ENCODE peak calls at places on chromosomes 3 and 15, in six cellular contexts. C, R, V, E, U and W are unnamed samples.

GRCh38 chr3:197501496-197501878 is 54.3 kb downstream of the BDH1 start:
- DNase-seq in V (no peak), U (no peak), E (no peak), C (no peak), R (no peak), W (no peak)

GRCh38 chr3:106711650-106712049 is 665.6 kb upstream of the CCDC54 start:
- DNase-seq in C (no peak), R (no peak), V (no peak), U (no peak), E (no peak), W (no peak)

GRCh38 chr3:43789028-43789427 is 98.3 kb downstream of the ABHD5 start:
- DNase-seq in E (no peak), U (no peak), R (no peak), C (no peak), V (no peak), W (no peak)

GRCh38 chr3:121737644-121738043 is 11.9 kb downstream of the GOLGB1 start:
- DNase-seq in C (no peak), U (no peak), R (no peak), E (no peak), V (no peak), W (no peak)

GRCh38 chr3:5009506-5010100 is 30.4 kb downstream of the BHLHE40 start:
- DNase-seq in V (no peak), R (no peak), U (no peak), E (no peak), C (no peak), W (no peak)

GRCh38 chr15:72593838-72594237 is 60.7 kb upstream of the GOLGA6B start:
- DNase-seq in C (no peak), R (no peak), U (no peak), V (no peak), E (no peak), W (no peak)

GRCh38 chr15:60592386-60593339 is 113.7 kb upstream of the ICE2 start:
- DNase-seq in E (peak; percentile 24), V (peak; percentile 88), C (peak; percentile 84), U (peak; percentile 78), R (peak; percentile 91), W (peak; percentile 29)

GRCh38 chr3:62332771-62333381 is 40.5 kb downstream of the FEZF2 start:
- DNase-seq in V (peak; percentile 9), R (no peak), E (no peak), U (no peak), C (no peak), W (peak; percentile 19)

GRCh38 chr3:13309004-13309403 is 111.1 kb downstream of the NUP210 start:
- DNase-seq in C (no peak), U (no peak), E (no peak), V (no peak), R (no peak), W (no peak)

DNA sequence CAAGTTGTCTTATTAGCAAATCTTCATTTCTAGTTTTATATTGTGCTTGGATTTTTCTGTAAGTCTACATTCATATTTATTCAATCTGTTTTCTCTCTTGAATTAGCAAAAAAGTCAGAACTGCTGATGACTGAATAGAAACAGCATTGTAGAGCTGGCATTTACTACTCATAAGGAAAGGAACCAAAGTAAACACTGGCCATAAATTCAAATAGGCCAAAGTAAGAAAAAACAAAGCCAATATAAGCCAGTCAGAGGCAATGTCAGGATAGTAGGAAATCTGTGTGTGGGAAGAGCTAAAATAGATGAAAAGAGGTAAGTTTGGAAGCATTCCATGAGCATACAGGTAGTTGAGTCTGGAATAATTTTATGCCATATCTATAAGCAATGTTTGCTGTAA is 307.2 kb upstream of the SLITRK3 start:
- DNase-seq in V (no peak), C (no peak), U (no peak), E (no peak), R (no peak), W (no peak)
- H3K27ac ChIP-seq in V (no peak overlapping the region), C (no peak overlapping the region), U (no peak overlapping the region), E (no peak overlapping the region), R (no peak overlapping the region), W (no peak overlapping the region)

GRCh38 chr3:150410311-150411105 is 2.4 kb downstream of the TSC22D2 start:
- DNase-seq in C (peak; percentile 47), V (peak; percentile 39), E (no peak), U (peak; percentile 25), R (peak; percentile 54), W (no peak)
- TF ChIP-seq CTCF in C (no peak), V (no peak), E (no peak), U (no peak), R (no peak), W (no peak)

GRCh38 chr3:99863588-99863987 is 45.9 kb downstream of the CMSS1 start:
- DNase-seq in E (no peak), R (no peak), C (no peak), U (no peak), V (no peak), W (no peak)

GRCh38 chr3:99862208-99862607 is 44.5 kb downstream of the CMSS1 start:
- DNase-seq in E (no peak), C (no peak), U (no peak), V (no peak), R (no peak), W (peak; percentile 78)

GRCh38 chr3:99861216-99861615 is 43.6 kb downstream of the CMSS1 start:
- DNase-seq in C (no peak), E (no peak), R (no peak), V (no peak), U (no peak), W (no peak)

GRCh38 chr3:99864289-99864688 is 46.6 kb downstream of the CMSS1 start:
- DNase-seq in C (no peak), R (no peak), U (no peak), V (no peak), E (no peak), W (no peak)

DNA sequence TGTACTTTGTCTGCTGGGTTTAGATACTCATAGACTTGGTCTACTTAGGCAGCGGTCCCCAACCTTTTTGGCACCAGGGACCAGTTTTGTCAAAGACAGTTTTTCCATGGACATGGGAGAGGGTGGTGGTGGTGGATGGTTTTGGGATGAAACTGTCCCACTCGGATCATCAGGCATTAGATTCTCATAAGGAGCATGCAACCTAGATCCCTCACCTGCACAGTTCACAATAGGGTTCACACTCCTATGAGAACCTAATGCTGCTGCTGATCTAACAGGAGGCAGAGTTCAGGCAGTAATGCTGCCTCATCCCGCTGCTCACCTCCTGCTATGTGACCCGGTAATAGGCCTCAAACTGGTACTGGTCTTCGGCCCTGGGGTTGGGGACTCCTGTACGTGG is 45.3 kb downstream of the CMSS1 start:
- DNase-seq in V (no peak), C (no peak), U (no peak), R (no peak), E (no peak), W (no peak)
- H3K4me3 ChIP-seq in V (no peak overlapping the region), C (no peak overlapping the region), U (no peak overlapping the region), R (no peak overlapping the region), E (no peak overlapping the region), W (no peak overlapping the region)

DNA sequence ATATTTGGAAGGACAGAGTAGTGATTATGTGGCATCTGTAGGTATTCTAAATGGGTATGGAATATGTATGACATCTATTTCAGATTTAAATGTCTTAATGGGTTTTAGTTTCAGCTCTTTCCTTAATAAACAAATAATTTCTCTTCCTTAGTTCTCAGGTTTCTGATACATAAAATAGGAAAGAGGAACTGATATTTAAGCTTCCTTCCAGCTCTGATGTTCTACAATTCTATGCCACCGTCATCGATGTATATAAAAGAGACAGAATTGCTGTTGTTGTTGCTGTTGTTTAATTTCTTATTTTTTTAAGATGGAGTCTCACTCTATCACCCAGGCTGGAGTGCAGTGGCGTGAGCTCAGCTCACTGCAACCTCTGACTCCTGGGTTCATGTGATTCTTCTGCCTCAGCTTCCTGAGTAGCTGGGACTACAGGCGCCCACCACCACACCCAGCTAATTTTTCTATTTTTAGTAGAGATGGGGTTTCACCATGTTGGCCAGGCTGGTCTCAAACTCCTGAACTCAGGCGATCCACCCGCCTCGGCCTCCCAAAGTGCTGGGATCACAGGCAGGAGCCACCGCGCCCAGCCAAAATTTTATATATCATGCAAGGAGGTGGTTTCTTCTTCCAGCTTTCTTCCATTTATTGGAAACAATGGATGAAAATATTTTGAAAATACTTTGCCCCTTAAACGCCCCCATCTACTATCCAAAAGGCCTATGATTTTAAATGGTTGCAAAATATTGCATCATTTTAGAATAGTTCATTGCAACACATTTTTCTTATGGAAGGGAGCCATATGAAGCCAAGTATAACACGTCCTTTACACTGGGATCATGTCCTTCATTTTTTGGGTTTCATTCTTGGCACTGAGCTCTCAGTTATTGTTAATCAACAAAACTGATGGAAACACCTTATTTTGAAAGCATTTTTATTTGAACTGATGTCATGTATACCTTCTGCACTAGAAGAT is 13.9 kb upstream of the C15orf61 start:
- DNase-seq in R (no peak), C (no peak), U (no peak), V (no peak), E (no peak), W (no peak)
- H3K27ac ChIP-seq in R (no peak overlapping the region), C (no peak overlapping the region), U (no peak overlapping the region), V (no peak overlapping the region), E (no peak overlapping the region), W (no peak overlapping the region)

GRCh38 chr3:128111147-128111546 is 12.5 kb downstream of the RUVBL1 start:
- DNase-seq in R (no peak), V (no peak), C (no peak), U (no peak), E (no peak), W (no peak)

GRCh38 chr3:128113817-128114794 is 9.5 kb downstream of the RUVBL1 start:
- DNase-seq in U (no peak), V (no peak), R (peak; percentile 53), C (no peak), E (no peak), W (no peak)

GRCh38 chr3:128107809-128108208 is 15.8 kb downstream of the RUVBL1 start:
- DNase-seq in U (no peak), C (no peak), E (no peak), V (peak; percentile 30), R (no peak), W (no peak)

DNA sequence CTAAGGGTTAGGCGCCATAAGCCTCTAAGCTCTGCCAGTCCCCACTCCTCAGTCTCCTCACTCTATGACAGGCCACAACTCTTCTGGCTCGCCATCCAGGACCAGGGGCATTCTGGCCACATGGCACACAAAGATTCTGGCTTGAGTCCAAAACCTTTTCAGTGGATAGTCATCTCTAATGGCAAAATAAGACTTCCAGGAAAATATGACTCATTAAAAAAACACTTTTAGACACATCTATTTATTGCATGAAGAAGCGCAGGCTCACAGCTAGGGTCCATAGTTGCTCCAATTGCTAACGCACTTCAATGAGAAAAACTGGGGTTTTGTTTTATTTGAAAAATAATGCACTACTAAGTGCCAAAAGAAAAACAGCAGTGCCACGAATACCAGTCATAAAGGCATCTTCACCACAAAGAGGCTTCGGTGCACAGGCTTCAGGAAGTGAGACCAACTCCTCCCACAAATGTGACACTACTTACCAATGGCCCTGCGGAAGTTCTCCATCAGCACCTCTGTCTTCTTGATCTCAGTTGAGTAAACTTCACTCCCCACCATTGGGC is 11.1 kb downstream of the RUVBL1 start:
- DNase-seq in R (no peak), U (peak; percentile 36), E (no peak), C (no peak), V (peak; percentile 78), W (peak; percentile 80)
- TF ChIP-seq CTCF in R (no peak), U (no peak), E (no peak), C (no peak), V (peak; percentile 18), W (peak; percentile 32)

GRCh38 chr3:141230293-141230692 is 1.3 kb upstream of the PXYLP1 start:
- DNase-seq in C (no peak), R (no peak), U (no peak), E (no peak), V (no peak), W (no peak)
- H3K4me3 ChIP-seq in C (no peak overlapping the region), R (no peak overlapping the region), U (no peak overlapping the region), E (no peak overlapping the region), V (no peak overlapping the region), W (no peak overlapping the region)